ENCODE peak calls at places on chromosome 20, in five cellular contexts. S is HCT116; L is CD8-positive, alpha-beta memory T cell; D is tibial nerve; P is H1. N is an unnamed sample.

GRCh38 chr20:43560974-43561373 is 2.1 kb downstream of the SGK2 start:
- DNase-seq in D (no peak), P (no peak), S (no peak), L (no peak), N (no peak)

GRCh38 chr20:5078399-5078958 is 41.3 kb downstream of the PCNA start:
- DNase-seq in P (no peak), S (no peak), L (peak; percentile 82), D (peak; percentile 50), N (no peak)

GRCh38 chr20:17615645-17616479 is 46.0 kb downstream of the DSTN start:
- DNase-seq in P (no peak), S (no peak), D (no peak), L (no peak), N (no peak)

GRCh38 chr20:59825944-59826759 is 107.3 kb downstream of the SYCP2 start:
- DNase-seq in L (no peak), S (no peak), D (no peak), P (peak; percentile 33), N (no peak)

GRCh38 chr20:34859367-34859766 is 13.3 kb downstream of the GGT7 start:
- DNase-seq in P (no peak), D (no peak), S (no peak), L (no peak), N (no peak)

GRCh38 chr20:23626040-23626620 is 11.6 kb downstream of the CST3 start:
- DNase-seq in P (no peak), L (no peak), S (no peak), D (no peak), N (no peak)

GRCh38 chr20:21326700-21327099 is 23.6 kb downstream of the XRN2 start:
- DNase-seq in S (no peak), D (no peak), P (no peak), L (no peak), N (no peak)

GRCh38 chr20:47276856-47277541 is 79.5 kb downstream of the ZMYND8 start:
- DNase-seq in S (no peak), D (peak; percentile 36), L (no peak), P (no peak), N (peak; percentile 21)

GRCh38 chr20:6501061-6501460 is 266.4 kb upstream of the BMP2 start:
- DNase-seq in S (no peak), P (no peak), L (no peak), D (no peak), N (no peak)

GRCh38 chr20:34771680-34772081 is 53.8 kb downstream of the NCOA6 start:
- DNase-seq in P (no peak), L (no peak), S (no peak), D (no peak), N (no peak)

GRCh38 chr20:3804254-3804751 is 8.2 kb downstream of the CDC25B start:
- DNase-seq in P (no peak), D (no peak), L (no peak), S (no peak), N (no peak)

GRCh38 chr20:3805594-3806264 is 9.6 kb downstream of the CDC25B start:
- DNase-seq in P (no peak), L (no peak), D (no peak), S (no peak), N (no peak)

GRCh38 chr20:3803854-3804253 is 7.7 kb downstream of the CDC25B start:
- DNase-seq in D (no peak), L (no peak), S (no peak), P (no peak), N (no peak)

GRCh38 chr20:3803289-3803688 is 7.2 kb downstream of the CDC25B start:
- DNase-seq in P (no peak), D (no peak), S (no peak), L (no peak), N (no peak)

DNA sequence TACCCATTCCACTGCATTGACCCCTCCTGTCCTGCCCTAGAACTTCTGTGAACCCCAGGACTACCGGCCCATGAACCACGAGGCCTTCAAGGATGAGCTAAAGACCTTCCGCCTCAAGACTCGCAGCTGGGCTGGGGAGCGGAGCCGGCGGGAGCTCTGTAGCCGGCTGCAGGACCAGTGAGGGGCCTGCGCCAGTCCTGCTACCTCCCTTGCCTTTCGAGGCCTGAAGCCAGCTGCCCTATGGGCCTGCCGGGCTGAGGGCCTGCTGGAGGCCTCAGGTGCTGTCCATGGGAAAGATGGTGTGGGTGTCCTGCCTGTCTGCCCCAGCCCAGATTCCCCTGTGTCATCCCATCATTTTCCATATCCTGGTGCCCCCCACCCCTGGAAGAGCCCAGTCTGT is 8.7 kb downstream of the CDC25B start:
- DNase-seq in S (no peak), P (no peak), D (no peak), L (no peak), N (no peak)
- H3K27ac ChIP-seq in S (peak overlapping the region; percentile 100), P (no peak overlapping the region), D (no peak overlapping the region), L (no peak overlapping the region), N (no peak overlapping the region)

GRCh38 chr20:64035933-64036345 is at the start of gene C20orf204:
- DNase-seq in S (no peak), P (no peak), D (no peak), L (no peak), N (no peak)
- H3K27ac ChIP-seq in S (no peak within 1 kb of the TSS), P (peak within 1 kb of the TSS; percentile 19), D (no peak within 1 kb of the TSS), L (peak within 1 kb of the TSS; percentile 43), N (no peak within 1 kb of the TSS)

GRCh38 chr20:25309395-25310267 is 61.7 kb downstream of the PYGB start:
- DNase-seq in P (no peak), L (no peak), D (peak; percentile 47), S (peak; percentile 65), N (no peak)

GRCh38 chr20:25310268-25310920 is 62.5 kb downstream of the PYGB start:
- DNase-seq in L (no peak), D (peak; percentile 81), P (no peak), S (peak; percentile 73), N (peak; percentile 58)

GRCh38 chr20:25306991-25307903 is 59.4 kb downstream of the PYGB start:
- DNase-seq in P (no peak), D (no peak), L (no peak), S (no peak), N (no peak)

GRCh38 chr20:25308671-25309394 is 60.9 kb downstream of the PYGB start:
- DNase-seq in D (no peak), S (peak; percentile 28), P (no peak), L (no peak), N (no peak)

GRCh38 chr20:25308083-25308491 is 60.2 kb downstream of the PYGB start:
- DNase-seq in S (no peak), D (no peak), L (no peak), P (no peak), N (no peak)
- H3K27ac ChIP-seq in S (peak overlapping the region; percentile 79), D (no peak overlapping the region), L (no peak overlapping the region), P (no peak overlapping the region), N (no peak overlapping the region)

GRCh38 chr20:10625641-10626040 is 48.2 kb downstream of the JAG1 start:
- DNase-seq in D (no peak), S (no peak), P (no peak), L (no peak), N (no peak)

GRCh38 chr20:10618611-10619245 is 55.1 kb downstream of the JAG1 start:
- DNase-seq in S (no peak), P (no peak), D (no peak), L (no peak), N (no peak)

GRCh38 chr20:10622657-10623418 is 51.0 kb downstream of the JAG1 start:
- DNase-seq in S (no peak), D (peak; percentile 63), P (no peak), L (no peak), N (no peak)

GRCh38 chr20:10619427-10619826 is 54.4 kb downstream of the JAG1 start:
- DNase-seq in S (peak; percentile 46), D (no peak), P (no peak), L (no peak), N (no peak)

DNA sequence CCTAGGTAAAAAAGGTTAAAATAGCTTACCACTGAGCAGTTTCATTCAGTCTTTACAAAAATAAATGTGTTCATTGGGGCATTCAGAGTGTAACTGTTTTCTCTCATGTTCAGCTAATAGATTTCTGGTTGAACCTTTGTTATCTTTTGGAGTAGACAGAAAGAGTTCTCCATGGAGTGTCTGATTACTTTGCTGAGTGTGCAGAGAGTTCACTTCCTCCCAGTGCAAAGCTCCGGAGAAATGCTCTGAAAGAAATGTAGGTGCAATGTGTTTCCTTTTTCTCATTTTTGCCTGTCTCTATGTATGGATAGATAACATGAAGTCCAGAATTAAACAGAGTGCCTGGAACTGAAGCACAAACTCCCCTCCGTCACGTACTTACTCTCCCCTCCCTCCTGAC is 52.6 kb downstream of the JAG1 start:
- DNase-seq in L (no peak), P (no peak), S (no peak), D (no peak), N (no peak)
- H3K27ac ChIP-seq in L (no peak overlapping the region), P (no peak overlapping the region), S (no peak overlapping the region), D (no peak overlapping the region), N (no peak overlapping the region)

DNA sequence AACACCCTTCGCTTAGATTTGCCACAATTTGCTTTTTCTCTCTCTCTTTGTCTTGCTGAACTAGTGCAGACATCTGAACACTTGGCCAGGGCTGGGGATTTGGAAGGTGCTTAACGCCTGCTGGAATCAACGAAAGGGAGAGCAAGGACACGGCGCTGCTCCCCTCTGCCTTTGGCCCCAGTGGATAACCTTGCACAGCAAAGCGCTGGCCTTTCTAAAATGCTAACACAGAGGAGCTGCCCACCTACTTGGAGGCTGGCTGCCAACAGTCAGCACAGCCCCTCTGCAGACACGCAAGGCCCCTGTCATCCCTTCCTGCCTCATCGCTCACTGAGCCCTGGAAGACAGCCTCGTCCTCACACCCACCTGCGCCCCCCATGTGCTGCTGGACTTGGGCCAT is 37.5 kb downstream of the C20orf203 start:
- DNase-seq in P (no peak), D (no peak), L (no peak), S (no peak), N (no peak)
- H3K27ac ChIP-seq in P (no peak overlapping the region), D (no peak overlapping the region), L (no peak overlapping the region), S (no peak overlapping the region), N (no peak overlapping the region)

DNA sequence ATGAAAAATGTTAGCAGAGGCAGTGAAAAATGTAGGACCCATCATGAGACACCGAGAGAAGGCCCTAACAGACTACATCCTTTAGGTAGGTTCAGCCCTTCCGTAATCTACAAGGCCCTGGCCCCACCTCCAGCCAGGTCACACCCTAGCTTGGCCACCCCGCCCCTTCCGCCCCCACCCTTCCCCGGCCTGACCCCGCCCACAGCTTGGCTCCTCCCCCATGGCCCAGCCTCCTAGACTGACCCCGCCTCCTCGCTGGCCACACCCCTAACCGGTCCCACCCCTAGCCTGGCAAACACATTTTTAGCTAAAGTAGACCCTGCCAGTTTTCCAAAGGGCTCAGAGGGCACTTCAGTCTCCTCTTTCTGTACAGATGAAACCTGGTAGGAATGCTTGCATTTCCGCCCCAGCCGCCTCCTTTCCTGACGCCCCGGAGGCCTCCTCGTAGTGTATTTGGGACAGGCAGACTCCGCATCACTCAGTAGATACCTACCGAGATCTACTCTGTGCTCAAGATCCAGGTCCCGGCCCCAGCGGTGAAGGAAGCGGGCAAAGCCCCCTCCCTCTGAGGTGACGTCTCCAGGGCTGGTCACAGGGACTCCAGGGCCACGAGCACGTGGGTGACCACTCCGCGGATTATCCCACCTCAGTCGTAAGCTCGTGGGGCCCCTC is 443.5 kb downstream of the PREX1 start:
- DNase-seq in P (peak; percentile 92), L (no peak), S (peak; percentile 24), D (no peak), N (no peak)
- H3K27ac ChIP-seq in P (no peak overlapping the region), L (no peak overlapping the region), S (no peak overlapping the region), D (no peak overlapping the region), N (no peak overlapping the region)

GRCh38 chr20:50514035-50514337 is 3.8 kb downstream of the PTPN1 start:
- DNase-seq in P (no peak), L (no peak), S (no peak), D (no peak), N (no peak)
- H3K27ac ChIP-seq in P (no peak overlapping the region), L (peak overlapping the region; percentile 33), S (no peak overlapping the region), D (no peak overlapping the region), N (peak overlapping the region; percentile 27)